ENCODE peak calls at places on chromosomes 5 and 9, in eight cellular contexts. A is RPMI8226; K is dermis blood vessel endothelial cell; G is activated T-helper 9 cell treated with anti-CD3 and anti-CD28 coated beads, Interleukin-2, amount 50 U/mL, for 16 hours; H is substantia nigra; Q is activated CD4-positive, alpha-beta T cell treated with anti-CD3 and anti-CD28 coated beads, Interleukin-2, amount 50 U/mL, for 1 hour; B is CD8-positive, alpha-beta T cell; J is sigmoid colon. L is an unnamed sample.
A peak's percentile ranks its signal among the peaks of the same experiment; 100 is the strongest.

GRCh38 chr5:178460598-178461425 is 129.4 kb downstream of the COL23A1 start:
- DNase-seq in K (peak; percentile 53), J (no peak), B (peak; percentile 57), Q (peak; percentile 32), A (peak; percentile 72), G (peak; percentile 2), H (peak; percentile 71), L (peak; percentile 26)

GRCh38 chr5:177189416-177189815 is 55.8 kb downstream of the NSD1 start:
- DNase-seq in H (no peak), A (no peak), Q (no peak), B (no peak), J (no peak), G (no peak), K (no peak), L (peak; percentile 4)

GRCh38 chr5:22063717-22064116 is 789.4 kb downstream of the CDH12 start:
- DNase-seq in B (no peak), Q (no peak), J (no peak), G (no peak), A (no peak), K (no peak), H (no peak), L (no peak)

GRCh38 chr9:113992276-113992951 is 85.7 kb downstream of the AMBP start:
- DNase-seq in B (no peak), A (no peak), K (peak; percentile 37), G (no peak), H (peak; percentile 88), J (no peak), Q (no peak), L (no peak)

GRCh38 chr5:172573115-172573882 is 67.8 kb upstream of the NEURL1B start:
- DNase-seq in K (no peak), J (no peak), G (no peak), H (no peak), Q (no peak), B (no peak), A (no peak), L (no peak)

GRCh38 chr9:129162901-129163670 is 15.0 kb downstream of the IER5L start:
- DNase-seq in J (no peak), A (no peak), H (no peak), G (no peak), K (no peak), Q (no peak), B (no peak), L (peak; percentile 50)

GRCh38 chr9:19922476-19923118 is 133.8 kb upstream of the SLC24A2 start:
- DNase-seq in B (no peak), A (no peak), K (peak; percentile 62), G (no peak), J (no peak), Q (no peak), H (peak; percentile 55), L (peak; percentile 44)

GRCh38 chr5:65779643-65780042 is 57.6 kb downstream of the NLN start:
- DNase-seq in H (no peak), Q (no peak), A (peak; percentile 62), B (no peak), G (no peak), K (no peak), J (no peak), L (no peak)

GRCh38 chr5:54533541-54534179 is 16.1 kb downstream of the SNX18 start:
- DNase-seq in G (no peak), A (no peak), J (no peak), H (peak; percentile 51), Q (no peak), K (peak; percentile 59), B (no peak), L (no peak)

GRCh38 chr9:110095776-110096175 is 112.2 kb downstream of the C9orf152 start:
- DNase-seq in H (no peak), Q (no peak), K (no peak), G (no peak), J (no peak), B (no peak), A (no peak), L (peak; percentile 69)

GRCh38 chr9:133953976-133954709 is 38.0 kb downstream of the VAV2 start:
- DNase-seq in J (no peak), H (no peak), G (no peak), A (no peak), K (no peak), B (no peak), Q (no peak), L (no peak)

GRCh38 chr9:91174772-91175171 is 186.9 kb downstream of the AUH start:
- DNase-seq in J (no peak), H (no peak), K (no peak), B (no peak), Q (no peak), A (no peak), G (no peak), L (no peak)

L was measured in fibroblast of gingiva.